ENCODE peak calls at places on chromosomes 2 and 18, in ten cellular contexts. V is SJSA1; J is CD4-positive, CD25-positive, alpha-beta regulatory T cell; M is lower lobe of right lung; P is stomach; L is breast epithelium; X is A673; D is prostate gland; S is right cardiac atrium; H is neural progenitor cell. G is an unnamed sample. For H3K9me3, the result is how much of the 10 kb centered on the place peaks cover.

GRCh38 chr2:25386662-25387478 is 45.1 kb upstream of the DNMT3A start:
- DNase-seq in H (no peak), S (no peak), L (no peak), J (no peak), D (no peak), V (no peak), P (no peak), X (no peak), M (no peak), G (no peak)

GRCh38 chr18:61891271-61891670 is 1.5 kb downstream of the RNF152 start:
- DNase-seq in X (no peak), M (no peak), S (no peak), P (no peak), J (no peak), D (no peak), H (no peak), L (no peak), V (peak), G (no peak)

GRCh38 chr18:21167641-21168372 is 56.2 kb upstream of the ROCK1 start:
- DNase-seq in V (no peak), L (no peak), X (no peak), D (peak), S (no peak), J (no peak), P (peak), H (peak), M (no peak), G (no peak)

GRCh38 chr2:11102956-11103860 is 52.1 kb upstream of the SLC66A3 start:
- DNase-seq in X (no peak), L (no peak), V (no peak), H (no peak), D (no peak), S (no peak), P (no peak), J (no peak), M (no peak), G (no peak)

GRCh38 chr18:80104364-80104779 is 4.7 kb upstream of the ADNP2 start:
- DNase-seq in V (no peak), S (no peak), M (no peak), L (no peak), X (no peak), D (no peak), J (no peak), P (no peak), H (peak), G (no peak)

GRCh38 chr2:71807969-71808451 is 339.7 kb downstream of the CYP26B1 start:
- DNase-seq in M (no peak), S (peak), J (no peak), L (no peak), H (no peak), P (no peak), D (no peak), X (no peak), V (no peak), G (no peak)

GRCh38 chr2:160229591-160229990 is 29.5 kb upstream of the ITGB6 start:
- DNase-seq in M (no peak), J (no peak), D (no peak), H (no peak), V (peak), L (no peak), X (no peak), S (no peak), P (no peak), G (no peak)

GRCh38 chr2:237378650-237379049 is 35.3 kb downstream of the COL6A3 start:
- DNase-seq in H (no peak), X (no peak), J (no peak), P (no peak), M (no peak), S (no peak), L (no peak), D (no peak), V (no peak), G (no peak)

GRCh38 chr2:134934150-134934549 is 15.5 kb downstream of the CCNT2 start:
- DNase-seq in V (no peak), J (no peak), X (no peak), H (no peak), P (no peak), D (no peak), L (no peak), S (no peak), M (no peak), G (no peak)

GRCh38 chr2:200878289-200878688 is 10.6 kb downstream of the PPIL3 start:
- DNase-seq in H (no peak), J (no peak), P (no peak), D (no peak), M (no peak), V (no peak), S (no peak), L (no peak), X (no peak), G (no peak)

GRCh38 chr2:156115338-156115737 is 217.2 kb downstream of the NR4A2 start:
- DNase-seq in V (no peak), S (no peak), H (no peak), L (no peak), P (no peak), X (no peak), D (no peak), M (no peak), J (no peak), G (no peak)

GRCh38 chr2:176187306-176188217 is 906 bp upstream of the HOXD1 start:
- DNase-seq in V (peak), X (peak), M (no peak), D (no peak), P (no peak), H (peak), J (no peak), S (no peak), L (no peak), G (no peak)

GRCh38 chr2:164974221-164974620 is 18.9 kb upstream of the SLC38A11 start:
- DNase-seq in S (no peak), H (no peak), X (peak), D (no peak), J (no peak), V (no peak), P (no peak), M (no peak), L (no peak), G (no peak)

GRCh38 chr2:12759248-12759647 is 42.5 kb downstream of the TRIB2 start:
- DNase-seq in L (no peak), X (peak), M (no peak), J (no peak), S (no peak), P (no peak), D (no peak), H (no peak), V (peak), G (no peak)

GRCh38 chr2:75464348-75464946 is 96.3 kb downstream of the EVA1A start:
- DNase-seq in D (no peak), M (no peak), X (peak), L (no peak), S (no peak), V (peak), H (no peak), J (no peak), P (no peak), G (no peak)

GRCh38 chr18:76697441-76697901 is 124.9 kb upstream of the ZNF236 start:
- DNase-seq in V (no peak), L (no peak), H (peak), J (no peak), M (no peak), S (no peak), D (no peak), P (no peak), X (no peak), G (no peak)

GRCh38 chr2:119256574-119256921 is 32.9 kb downstream of the STEAP3 start:
- DNase-seq in P (no peak), D (no peak), L (no peak), J (no peak), S (no peak), X (no peak), V (no peak), M (no peak), H (no peak), G (no peak)

GRCh38 chr2:160582481-160583161 is 89.0 kb upstream of the RBMS1 start:
- DNase-seq in L (peak), D (peak), J (no peak), S (no peak), V (peak), P (no peak), X (peak), H (peak), M (no peak), G (no peak)

GRCh38 chr18:12060182-12060870 is 33.3 kb upstream of the ANKRD62 start:
- DNase-seq in J (no peak), M (no peak), P (no peak), S (no peak), X (no peak), D (no peak), V (peak), L (no peak), H (no peak), G (no peak)

GRCh38 chr2:98713332-98714015 is 17.5 kb downstream of the MGAT4A start:
- DNase-seq in L (no peak), P (no peak), J (no peak), H (no peak), M (no peak), D (no peak), V (no peak), S (no peak), X (no peak), G (no peak)

GRCh38 chr2:175836361-175836760 is 165.7 kb downstream of the LNPK start:
- DNase-seq in V (no peak), M (no peak), P (no peak), J (no peak), L (no peak), S (no peak), D (no peak), X (no peak), H (no peak), G (no peak)

GRCh38 chr2:217863874-217864273 is 138.9 kb downstream of the TNS1 start:
- DNase-seq in S (no peak), M (no peak), P (no peak), H (no peak), L (no peak), J (no peak), V (no peak), X (no peak), D (no peak), G (no peak)

GRCh38 chr2:208135794-208136369 is 6.3 kb upstream of the CRYGC start:
- DNase-seq in D (no peak), L (no peak), H (no peak), M (no peak), X (no peak), S (no peak), V (no peak), J (no peak), P (no peak), G (no peak)

GRCh38 chr2:25617948-25618646 is 55.3 kb downstream of the DTNB start:
- DNase-seq in S (no peak), V (peak), L (no peak), X (no peak), P (no peak), M (no peak), D (peak), H (no peak), J (no peak), G (no peak)

GRCh38 chr2:104834431-104834830 is 19.5 kb upstream of the POU3F3 start:
- DNase-seq in X (no peak), L (no peak), P (no peak), S (no peak), H (no peak), D (no peak), V (no peak), M (no peak), J (no peak), G (no peak)

GRCh38 chr2:65545818-65546217 is 113.4 kb upstream of the SPRED2 start:
- DNase-seq in M (no peak), H (no peak), X (no peak), P (no peak), V (no peak), S (no peak), L (no peak), D (no peak), J (no peak), G (no peak)

GRCh38 chr2:220034356-220035121 is 407.1 kb downstream of the SLC4A3 start:
- DNase-seq in D (no peak), V (peak), H (no peak), M (no peak), P (no peak), J (no peak), L (no peak), S (no peak), X (no peak), G (no peak)

GRCh38 chr2:187543488-187543887 is 10.7 kb downstream of the TFPI start:
- DNase-seq in J (no peak), M (no peak), H (no peak), S (no peak), P (no peak), V (no peak), D (no peak), X (no peak), L (no peak), G (no peak)

GRCh38 chr2:237967463-237967871 is 653 bp downstream of the UBE2F start:
- DNase-seq in L (no peak), X (no peak), P (peak), M (peak), J (no peak), V (peak), S (peak), H (peak), D (no peak), G (no peak)

GRCh38 chr18:50611529-50611941 is 51.6 kb downstream of the MAPK4 start:
- DNase-seq in X (no peak), V (no peak), D (no peak), L (no peak), H (no peak), S (no peak), P (no peak), J (no peak), M (no peak), G (no peak)

GRCh38 chr2:58512878-58513277 is 271.8 kb upstream of the FANCL start:
- DNase-seq in V (no peak), J (no peak), H (no peak), M (no peak), X (no peak), S (no peak), L (no peak), D (no peak), P (no peak), G (no peak)

GRCh38 chr2:26396734-26397298 is 4.9 kb upstream of the DRC1 start:
- DNase-seq in P (no peak), J (no peak), S (no peak), H (no peak), L (no peak), D (no peak), X (no peak), V (no peak), M (no peak), G (no peak)

GRCh38 chr18:76408480-76409067 is 86.5 kb downstream of the ZNF516 start:
- DNase-seq in J (no peak), S (no peak), V (no peak), D (no peak), L (no peak), H (no peak), X (no peak), M (no peak), P (no peak), G (no peak)

GRCh38 chr2:62478093-62478580 is 27.9 kb downstream of the TMEM17 start:
- DNase-seq in P (no peak), S (no peak), M (no peak), V (no peak), H (no peak), J (no peak), D (peak), L (no peak), X (no peak), G (no peak)

GRCh38 chr2:230787101-230787500 is 74.5 kb downstream of the CAB39 start:
- DNase-seq in S (no peak), L (no peak), H (no peak), M (no peak), V (no peak), J (no peak), X (no peak), P (no peak), D (no peak), G (no peak)
- H3K9me3 ChIP-seq in S (under half), L (under half), H (under half), M (under half), V (under half), J (under half), X (under half), P (under half), D (under half), G (under half)

GRCh38 chr2:234344041-234344440 is 152.8 kb downstream of the ARL4C start:
- DNase-seq in H (no peak), V (no peak), D (no peak), M (no peak), L (no peak), P (no peak), J (no peak), S (no peak), X (no peak), G (no peak)
- H3K9me3 ChIP-seq in H (under half), V (under half), D (under half), M (under half), L (under half), P (under half), J (under half), S (under half), X (under half), G (under half)

GRCh38 chr2:66580343-66580954 is 145.5 kb downstream of the MEIS1 start:
- DNase-seq in L (no peak), V (no peak), J (no peak), P (no peak), M (no peak), D (no peak), H (no peak), S (no peak), X (no peak), G (no peak)

GRCh38 chr2:66577331-66578041 is 142.6 kb downstream of the MEIS1 start:
- DNase-seq in P (no peak), H (peak), V (no peak), J (no peak), M (no peak), S (peak), X (peak), L (no peak), D (no peak), G (no peak)

GRCh38 chr2:66579494-66579893 is 144.6 kb downstream of the MEIS1 start:
- DNase-seq in S (no peak), D (no peak), L (no peak), J (no peak), V (no peak), X (no peak), H (no peak), M (no peak), P (no peak), G (no peak)

GRCh38 chr2:66578067-66578852 is 143.3 kb downstream of the MEIS1 start:
- DNase-seq in X (peak), D (no peak), L (no peak), S (no peak), P (no peak), J (no peak), M (no peak), H (peak), V (no peak), G (no peak)

GRCh38 chr2:66578853-66579158 is 143.9 kb downstream of the MEIS1 start:
- DNase-seq in M (no peak), D (no peak), J (no peak), V (no peak), X (no peak), H (no peak), P (no peak), L (no peak), S (no peak), G (no peak)
- H3K9me3 ChIP-seq in M (under half), D (under half), J (under half), V (under half), X (under half), H (under half), P (under half), L (under half), S (under half), G (under half)

GRCh38 chr2:47501374-47502200 is 98.6 kb downstream of the MSH2 start:
- DNase-seq in S (no peak), V (peak), M (no peak), D (no peak), P (no peak), H (no peak), X (peak), L (no peak), J (no peak), G (no peak)
- H3K9me3 ChIP-seq in S (under half), V (under half), M (under half), D (under half), P (under half), H (under half), X (under half), L (under half), J (under half), G (under half)

GRCh38 chr2:174176898-174177297 is 71.4 kb downstream of the OLA1 start:
- DNase-seq in V (no peak), X (no peak), J (no peak), S (no peak), H (no peak), P (no peak), L (no peak), M (no peak), D (no peak), G (no peak)

GRCh38 chr2:174172802-174173355 is 75.5 kb downstream of the OLA1 start:
- DNase-seq in D (no peak), X (no peak), V (no peak), M (no peak), S (no peak), H (no peak), J (no peak), L (no peak), P (no peak), G (no peak)

GRCh38 chr2:174171686-174172445 is 76.5 kb downstream of the OLA1 start:
- DNase-seq in P (no peak), M (peak), H (no peak), J (no peak), D (no peak), L (no peak), S (no peak), V (no peak), X (no peak), G (no peak)

GRCh38 chr2:174169372-174169771 is 79.0 kb downstream of the OLA1 start:
- DNase-seq in D (no peak), X (no peak), L (no peak), M (no peak), H (no peak), J (no peak), S (no peak), P (no peak), V (no peak), G (no peak)

GRCh38 chr2:174174741-174175140 is 73.6 kb downstream of the OLA1 start:
- DNase-seq in P (no peak), S (no peak), M (no peak), V (no peak), L (no peak), J (no peak), X (no peak), H (no peak), D (no peak), G (no peak)
- H3K9me3 ChIP-seq in P (under half), S (under half), M (under half), V (under half), L (under half), J (under half), X (under half), H (under half), D (under half), G (under half)

DNA sequence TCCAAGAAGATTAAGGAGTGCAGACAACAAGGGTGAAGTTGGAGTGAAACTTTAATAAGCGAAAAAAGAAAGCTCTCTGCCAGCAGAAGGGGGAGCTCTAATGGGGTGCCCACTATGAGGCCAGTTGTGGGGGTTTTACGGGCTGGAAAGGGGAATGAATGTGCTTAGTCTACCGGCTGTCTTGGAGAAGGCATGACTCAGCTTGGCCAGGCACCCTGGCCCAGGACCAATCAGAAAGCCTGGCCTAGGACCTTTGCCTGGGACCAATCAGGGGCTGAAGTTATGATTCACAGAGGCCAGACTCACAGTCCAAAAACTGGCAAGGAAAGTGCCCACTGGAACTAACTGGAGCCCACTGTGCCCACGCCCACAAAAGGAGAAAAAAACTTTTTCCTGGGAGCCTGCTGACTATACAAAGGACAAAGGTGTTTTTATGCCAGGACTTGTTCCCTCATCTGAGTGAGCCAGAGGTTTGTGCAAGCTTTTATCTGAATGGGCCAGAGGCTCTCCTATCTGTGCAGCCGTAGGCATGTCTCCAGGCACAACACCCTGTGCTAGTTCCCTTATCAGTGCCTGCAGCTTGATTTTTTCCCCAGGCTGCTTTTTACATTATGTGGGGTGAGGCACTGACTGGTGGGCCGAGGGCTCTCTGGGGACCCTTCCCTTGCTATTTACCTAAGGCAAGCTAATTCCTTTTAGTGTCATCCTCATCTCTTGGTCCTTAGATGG is 18.6 kb downstream of the CMPK2 start:
- DNase-seq in L (no peak), M (no peak), V (no peak), H (no peak), P (no peak), D (no peak), J (no peak), S (no peak), X (no peak), G (no peak)
- H3K9me3 ChIP-seq in L (half or more), M (half or more), V (under half), H (under half), P (half or more), D (under half), J (half or more), S (under half), X (under half), G (under half)

GRCh38 chr2:95531254-95531771 is 46.8 kb upstream of the TRIM43B start:
- DNase-seq in P (no peak), H (no peak), V (no peak), L (no peak), J (no peak), M (no peak), S (no peak), D (no peak), X (no peak), G (no peak)
- H3K9me3 ChIP-seq in P (under half), H (under half), V (under half), L (under half), J (under half), M (under half), S (under half), D (under half), X (under half), G (under half)

GRCh38 chr2:67103161-67103560 is 294.0 kb upstream of the ETAA1 start:
- DNase-seq in M (no peak), S (no peak), D (no peak), X (no peak), J (no peak), V (no peak), L (no peak), P (no peak), H (no peak), G (no peak)
- H3K9me3 ChIP-seq in M (under half), S (under half), D (under half), X (under half), J (under half), V (under half), L (under half), P (under half), H (under half), G (under half)

G was measured in T-helper 17 cell.